ENCODE peak calls at places on chromosomes 16 and 17, in nine cellular contexts. H, U, K, M, W, X, A, C and V are unnamed samples.

GRCh38 chr17:50055055-50055425 is 870 bp upstream of the ITGA3 start:
- DNase-seq in H (peak), U (peak), K (no peak), M (peak), W (peak), X (peak), A (peak), C (peak), V (no peak)

GRCh38 chr17:67125417-67125816 is 81.1 kb downstream of the CACNG1 start:
- DNase-seq in H (peak), U (no peak), K (no peak), M (no peak), W (no peak), X (no peak), A (no peak), C (no peak), V (peak)

GRCh38 chr16:15486661-15487060 is 52.3 kb downstream of the BMERB1 start:
- DNase-seq in H (no peak), U (no peak), K (no peak), M (no peak), W (no peak), X (no peak), A (no peak), C (no peak), V (no peak)

GRCh38 chr17:54063639-54064038 is 240.9 kb downstream of the KIF2B start:
- DNase-seq in H (no peak), U (no peak), K (no peak), M (no peak), W (no peak), X (no peak), A (no peak), C (no peak), V (no peak)

GRCh38 chr17:68599091-68599872 is 1.9 kb downstream of the FAM20A start:
- DNase-seq in H (peak), U (no peak), K (no peak), M (no peak), W (no peak), X (no peak), A (peak), C (no peak), V (no peak)

GRCh38 chr17:12625092-12625491 is 40.6 kb upstream of the MYOCD start:
- DNase-seq in H (no peak), U (no peak), K (no peak), M (no peak), W (no peak), X (no peak), A (no peak), C (no peak), V (no peak)

GRCh38 chr17:33258291-33258690 is 34.8 kb downstream of the ASIC2 start:
- DNase-seq in H (no peak), U (no peak), K (no peak), M (no peak), W (no peak), X (no peak), A (no peak), C (no peak), V (no peak)

GRCh38 chr16:57192720-57193486 is 6.8 kb downstream of the RSPRY1 start:
- DNase-seq in H (peak), U (no peak), K (no peak), M (no peak), W (no peak), X (peak), A (peak), C (no peak), V (no peak)

GRCh38 chr17:69246726-69247375 is 18.2 kb upstream of the ABCA10 start:
- DNase-seq in H (peak), U (peak), K (no peak), M (peak), W (peak), X (peak), A (peak), C (no peak), V (peak)

GRCh38 chr16:4800290-4801041 is 2.0 kb downstream of the ROGDI start:
- DNase-seq in H (no peak), U (no peak), K (no peak), M (no peak), W (no peak), X (no peak), A (no peak), C (no peak), V (no peak)

GRCh38 chr16:28098959-28099945 is 35.7 kb upstream of the GSG1L start:
- DNase-seq in H (no peak), U (no peak), K (no peak), M (no peak), W (no peak), X (no peak), A (no peak), C (no peak), V (no peak)

GRCh38 chr17:7916799-7917198 is 710 bp upstream of the RNF227 start:
- DNase-seq in H (peak), U (no peak), K (peak), M (no peak), W (no peak), X (no peak), A (no peak), C (no peak), V (no peak)

GRCh38 chr16:4517812-4518211 is 20.8 kb downstream of the CDIP1 start:
- DNase-seq in H (peak), U (peak), K (no peak), M (no peak), W (peak), X (peak), A (peak), C (peak), V (peak)

GRCh38 chr16:1676661-1677060 is 1.4 kb upstream of the JPT2 start:
- DNase-seq in H (no peak), U (no peak), K (no peak), M (no peak), W (no peak), X (no peak), A (no peak), C (no peak), V (no peak)

GRCh38 chr16:75039941-75040340 is 41.1 kb downstream of the ZNRF1 start:
- DNase-seq in H (no peak), U (no peak), K (no peak), M (no peak), W (no peak), X (no peak), A (no peak), C (no peak), V (no peak)

GRCh38 chr17:45230410-45230786 is 8.7 kb downstream of the FMNL1 start:
- DNase-seq in H (no peak), U (no peak), K (no peak), M (no peak), W (no peak), X (no peak), A (no peak), C (no peak), V (no peak)

GRCh38 chr16:57504491-57504890 is 18.2 kb upstream of the DOK4 start:
- DNase-seq in H (no peak), U (no peak), K (no peak), M (no peak), W (no peak), X (no peak), A (no peak), C (no peak), V (no peak)

GRCh38 chr17:64658931-64659330 is 3.2 kb downstream of the SMURF2 start:
- DNase-seq in H (peak), U (no peak), K (no peak), M (no peak), W (peak), X (no peak), A (peak), C (no peak), V (no peak)

GRCh38 chr17:81397314-81398169 is 2.3 kb downstream of the BAHCC1 start:
- DNase-seq in H (peak), U (peak), K (peak), M (no peak), W (peak), X (no peak), A (peak), C (peak), V (peak)
- TF ChIP-seq EZH2 in H (no peak), U (no peak), K (peak), M (no peak), W (no peak), X (peak), A (no peak), C (no peak), V (no peak)

GRCh38 chr17:49002331-49002730 is 5.1 kb downstream of the IGF2BP1 start:
- DNase-seq in H (no peak), U (no peak), K (no peak), M (no peak), W (peak), X (no peak), A (no peak), C (no peak), V (no peak)

GRCh38 chr17:49005140-49005539 is 8.0 kb downstream of the IGF2BP1 start:
- DNase-seq in H (no peak), U (no peak), K (no peak), M (no peak), W (no peak), X (no peak), A (no peak), C (peak), V (no peak)

GRCh38 chr17:49002766-49003165 is 5.6 kb downstream of the IGF2BP1 start:
- DNase-seq in H (no peak), U (no peak), K (no peak), M (no peak), W (no peak), X (no peak), A (no peak), C (no peak), V (no peak)

GRCh38 chr17:49001671-49002070 is 4.5 kb downstream of the IGF2BP1 start:
- DNase-seq in H (no peak), U (no peak), K (no peak), M (no peak), W (peak), X (no peak), A (no peak), C (no peak), V (no peak)

DNA sequence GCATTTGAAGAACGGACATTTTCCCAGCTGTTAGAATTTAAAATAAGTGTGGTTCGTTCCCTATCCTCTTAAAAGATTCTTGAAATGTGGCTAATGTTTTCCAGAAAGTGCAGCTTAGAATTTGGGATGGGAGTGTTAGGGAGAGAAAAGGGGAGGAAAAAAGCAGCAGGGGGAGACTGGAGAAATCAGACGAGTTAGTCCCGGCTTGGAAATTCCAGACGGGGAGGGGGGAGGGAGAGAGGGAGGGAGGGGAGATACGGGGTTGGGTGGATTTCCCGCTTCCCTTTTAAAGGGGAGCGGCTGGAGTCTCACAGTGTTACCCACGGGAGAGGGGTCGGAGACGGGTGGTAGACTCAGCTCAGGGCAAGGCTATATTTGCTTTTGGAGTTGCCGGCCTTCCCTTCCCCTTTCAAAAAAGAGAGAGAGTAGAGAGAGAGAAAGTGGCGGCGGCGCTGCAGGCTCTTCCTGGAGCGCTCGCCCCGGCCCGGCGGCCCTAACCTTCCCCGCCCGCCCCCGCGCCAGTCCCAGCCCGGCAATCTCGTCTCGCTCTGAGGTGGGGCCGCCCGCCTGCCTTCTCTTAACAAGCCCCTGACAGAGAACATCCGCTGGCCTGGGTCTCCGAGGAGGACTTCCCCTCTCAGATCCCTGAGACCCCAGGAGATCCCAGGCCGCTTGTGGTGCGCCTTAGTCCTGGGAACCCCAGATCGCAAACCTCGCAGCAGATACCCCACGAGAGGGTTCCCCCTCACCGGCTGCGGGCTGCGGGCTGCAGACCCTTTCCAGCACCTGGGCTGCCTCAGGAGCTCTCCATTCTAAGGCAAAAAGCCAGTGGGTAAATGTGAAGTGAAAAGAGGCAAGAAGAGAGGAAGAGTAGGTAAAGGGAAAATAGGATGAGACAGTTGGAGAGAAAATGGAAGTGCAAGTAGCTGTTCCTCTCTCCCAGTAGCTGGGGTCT is 6.6 kb downstream of the IGF2BP1 start:
- DNase-seq in H (peak), U (peak), K (no peak), M (no peak), W (peak), X (no peak), A (peak), C (peak), V (peak)
- TF ChIP-seq EZH2 in H (peak), U (no peak), K (no peak), M (peak), W (no peak), X (peak), A (peak), C (no peak), V (no peak)

GRCh38 chr17:76076100-76076764 is 1.7 kb downstream of the GALR2 start:
- DNase-seq in H (no peak), U (peak), K (no peak), M (no peak), W (no peak), X (no peak), A (no peak), C (peak), V (no peak)

GRCh38 chr17:76076765-76077581 is 2.0 kb upstream of the ZACN start:
- DNase-seq in H (peak), U (peak), K (no peak), M (no peak), W (no peak), X (no peak), A (no peak), C (peak), V (no peak)

GRCh38 chr17:76077582-76078110 is 1.3 kb upstream of the ZACN start:
- DNase-seq in H (no peak), U (no peak), K (no peak), M (no peak), W (no peak), X (no peak), A (no peak), C (no peak), V (no peak)

GRCh38 chr17:76074390-76075363 is at the start of gene GALR2:
- DNase-seq in H (no peak), U (peak), K (no peak), M (no peak), W (no peak), X (no peak), A (no peak), C (peak), V (no peak)

GRCh38 chr17:76075364-76076099 is 951 bp downstream of the GALR2 start:
- DNase-seq in H (peak), U (peak), K (no peak), M (no peak), W (no peak), X (no peak), A (no peak), C (peak), V (peak)
- TF ChIP-seq EZH2 in H (peak), U (no peak), K (no peak), M (no peak), W (peak), X (no peak), A (peak), C (peak), V (peak)

GRCh38 chr17:39222866-39223834 is 2.6 kb downstream of the STAC2 start:
- DNase-seq in H (no peak), U (no peak), K (no peak), M (no peak), W (no peak), X (no peak), A (no peak), C (no peak), V (no peak)

GRCh38 chr17:39225974-39226683 is 384 bp upstream of the STAC2 start:
- DNase-seq in H (peak), U (peak), K (no peak), M (no peak), W (peak), X (no peak), A (peak), C (peak), V (peak)

GRCh38 chr17:39223907-39224777 is 1.6 kb downstream of the STAC2 start:
- DNase-seq in H (no peak), U (no peak), K (no peak), M (no peak), W (no peak), X (no peak), A (no peak), C (peak), V (no peak)

GRCh38 chr17:39225308-39225973 is at the start of gene STAC2:
- DNase-seq in H (peak), U (no peak), K (no peak), M (no peak), W (no peak), X (no peak), A (no peak), C (no peak), V (no peak)

GRCh38 chr17:39224778-39225307 is 902 bp downstream of the STAC2 start:
- DNase-seq in H (no peak), U (peak), K (no peak), M (no peak), W (no peak), X (no peak), A (no peak), C (no peak), V (no peak)
- TF ChIP-seq EZH2 in H (no peak), U (peak), K (no peak), M (no peak), W (peak), X (no peak), A (peak), C (peak), V (no peak)